ENCODE peak calls at places on chromosomes 1 and 21, in eight cellular contexts. H, V, O, C, Y, R, W and Z are unnamed samples.

GRCh38 chr1:167128261-167129227 is 34.7 kb downstream of the STYXL2 start:
- DNase-seq in C (peak), Y (no peak), W (no peak), O (no peak), H (no peak), V (no peak), R (no peak), Z (no peak)

GRCh38 chr1:172670316-172670715 is 11.4 kb downstream of the FASLG start:
- DNase-seq in R (no peak), H (no peak), Y (no peak), C (no peak), W (no peak), V (no peak), O (no peak), Z (no peak)

GRCh38 chr1:231172411-231172810 is 10.6 kb downstream of the TRIM67 start:
- DNase-seq in R (no peak), V (no peak), H (no peak), O (no peak), C (no peak), Y (no peak), W (no peak), Z (no peak)

GRCh38 chr1:246689409-246689997 is 34.7 kb upstream of the SCCPDH start:
- DNase-seq in V (peak), O (peak), W (peak), C (peak), R (peak), Y (peak), H (peak), Z (peak)

GRCh38 chr21:18164933-18165332 is 79.7 kb upstream of the CHODL start:
- DNase-seq in V (no peak), Y (no peak), O (no peak), W (peak), C (no peak), H (no peak), R (no peak), Z (no peak)

GRCh38 chr1:32612189-32612881 is 38.0 kb downstream of the ZBTB8OS start:
- DNase-seq in O (peak), Y (peak), V (peak), C (no peak), H (peak), R (peak), W (peak), Z (no peak)

GRCh38 chr1:46367072-46367471 is 26.5 kb downstream of the NSUN4 start:
- DNase-seq in W (no peak), H (no peak), Y (no peak), O (no peak), C (no peak), R (no peak), V (no peak), Z (no peak)

GRCh38 chr1:211606327-211606913 is 27.5 kb upstream of the SLC30A1 start:
- DNase-seq in O (no peak), H (peak), W (no peak), V (no peak), R (no peak), C (peak), Y (no peak), Z (no peak)

GRCh38 chr1:192878249-192878648 is 69.4 kb downstream of the RGS2 start:
- DNase-seq in R (peak), O (no peak), Y (no peak), H (no peak), C (no peak), W (no peak), V (no peak), Z (no peak)

GRCh38 chr1:48661726-48662483 is 114.8 kb downstream of the BEND5 start:
- DNase-seq in R (no peak), W (no peak), H (no peak), C (no peak), V (no peak), O (no peak), Y (no peak), Z (no peak)

GRCh38 chr1:27525296-27526271 is 35.6 kb upstream of the WASF2 start:
- DNase-seq in R (peak), W (peak), Y (no peak), O (peak), C (peak), V (no peak), H (peak), Z (peak)

GRCh38 chr1:164713446-164714204 is 154.6 kb downstream of the PBX1 start:
- DNase-seq in Y (no peak), H (no peak), R (peak), V (no peak), W (no peak), O (no peak), C (no peak), Z (no peak)

GRCh38 chr1:90763930-90764329 is 46.8 kb upstream of the BARHL2 start:
- DNase-seq in V (no peak), R (no peak), H (no peak), W (no peak), O (no peak), C (no peak), Y (no peak), Z (no peak)

GRCh38 chr1:67626495-67627235 is 58.3 kb upstream of the GADD45A start:
- DNase-seq in Y (no peak), W (no peak), C (no peak), H (no peak), V (no peak), O (no peak), R (peak), Z (no peak)

GRCh38 chr1:162977944-162978568 is 91.1 kb upstream of the RGS4 start:
- DNase-seq in R (no peak), C (no peak), V (peak), H (no peak), W (peak), O (no peak), Y (no peak), Z (no peak)
- H2AFZ ChIP-seq in R (no peak), C (no peak), V (no peak), H (no peak), W (peak), O (no peak), Y (no peak), Z (no peak)

GRCh38 chr1:51313961-51314777 is 16.2 kb downstream of the TTC39A start:
- DNase-seq in Y (no peak), H (no peak), O (no peak), V (no peak), W (no peak), R (peak), C (no peak), Z (no peak)
- H3K4me2 ChIP-seq in Y (no peak), H (no peak), O (no peak), V (peak), W (no peak), R (peak), C (no peak), Z (no peak)

GRCh38 chr1:201945863-201946223 is 505 bp downstream of the LMOD1 start:
- DNase-seq in R (no peak), V (no peak), W (no peak), C (no peak), Y (no peak), O (no peak), H (no peak), Z (no peak)
- H2AFZ ChIP-seq in R (peak), V (peak), W (peak), C (peak), Y (peak), O (no peak), H (peak), Z (no peak)

DNA sequence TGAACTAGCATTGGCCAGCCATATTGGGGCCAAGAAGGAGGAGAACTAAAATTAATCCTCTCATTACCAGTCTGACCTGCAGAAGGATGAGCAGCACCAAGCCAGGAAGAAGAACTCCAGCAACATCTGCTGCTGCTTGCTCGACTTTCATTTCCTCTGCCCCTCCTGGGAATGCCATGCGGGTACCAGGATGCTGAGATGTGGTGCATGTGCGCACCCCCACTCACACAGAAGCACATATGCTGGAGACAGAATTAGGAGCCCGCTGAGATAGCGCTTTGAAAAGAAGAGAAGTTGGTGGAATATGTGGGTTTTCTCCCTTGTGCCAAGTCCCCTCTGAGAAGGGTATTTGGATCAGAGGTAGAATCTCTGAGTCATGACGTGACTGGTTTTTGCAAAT is 70.4 kb downstream of the PLXNA2 start:
- DNase-seq in R (no peak), Y (no peak), O (no peak), W (no peak), V (no peak), H (no peak), C (no peak), Z (no peak)
- H3K4me2 ChIP-seq in R (no peak), Y (no peak), O (no peak), W (no peak), V (peak), H (no peak), C (no peak), Z (no peak)

GRCh38 chr1:94416901-94417701 is 1.1 kb upstream of the ABCD3 start:
- DNase-seq in C (no peak), H (peak), R (peak), O (no peak), V (no peak), W (peak), Y (no peak), Z (peak)
- H2AFZ ChIP-seq in C (peak), H (peak), R (peak), O (no peak), V (peak), W (peak), Y (peak), Z (peak)

GRCh38 chr1:177173976-177174375 is 3.2 kb downstream of the BRINP2 start:
- DNase-seq in Y (no peak), V (no peak), R (no peak), W (no peak), C (no peak), H (no peak), O (no peak), Z (no peak)

GRCh38 chr1:177172331-177172730 is 1.6 kb downstream of the BRINP2 start:
- DNase-seq in V (peak), O (no peak), R (no peak), H (no peak), W (no peak), C (no peak), Y (no peak), Z (no peak)

GRCh38 chr1:177171536-177172123 is 872 bp downstream of the BRINP2 start:
- DNase-seq in C (no peak), R (no peak), H (no peak), Y (no peak), V (no peak), O (no peak), W (no peak), Z (no peak)

GRCh38 chr1:177172866-177173265 is 2.1 kb downstream of the BRINP2 start:
- DNase-seq in H (no peak), V (no peak), R (no peak), Y (no peak), O (no peak), W (no peak), C (no peak), Z (no peak)

DNA sequence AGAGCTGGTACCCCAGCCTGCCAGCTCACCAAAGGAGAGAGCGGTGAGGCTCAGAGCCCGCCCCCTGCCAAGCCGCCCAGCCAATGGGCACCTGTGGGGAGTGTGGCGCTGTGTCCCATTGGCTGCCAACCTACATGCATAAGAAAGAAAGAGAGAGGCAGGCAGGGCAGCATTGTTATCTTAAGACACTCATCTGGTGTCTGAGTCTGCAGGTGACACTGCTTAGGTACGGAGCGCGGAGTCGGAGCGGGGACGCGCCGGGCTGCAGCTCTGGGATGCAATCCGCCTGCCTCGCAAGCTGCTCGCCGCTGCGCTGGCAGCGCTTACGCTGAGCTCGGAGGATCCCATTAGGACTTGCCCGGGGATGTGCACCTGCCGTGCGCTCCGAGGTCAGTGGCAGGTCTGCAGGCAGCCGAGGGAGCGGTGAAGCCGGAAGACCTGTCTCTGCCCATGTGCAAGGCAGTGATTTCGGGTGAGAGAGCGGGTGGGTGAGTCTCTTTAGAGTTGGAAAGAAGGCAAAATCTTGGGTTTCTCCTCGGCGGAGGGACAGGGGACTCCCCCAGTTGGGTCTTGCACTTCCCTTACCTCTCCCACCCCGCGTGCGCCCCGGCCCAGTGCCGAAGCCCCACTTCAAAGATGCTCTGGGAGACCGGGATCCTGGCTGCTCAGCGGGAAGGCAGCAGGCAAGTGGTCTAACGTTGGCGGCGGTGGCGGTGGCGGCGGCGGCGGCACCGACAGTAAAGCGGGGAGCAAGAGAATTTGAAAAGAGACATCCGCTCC is at the start of gene BRINP2:
- DNase-seq in O (peak), R (peak), Y (peak), V (peak), W (peak), C (peak), H (no peak), Z (no peak)
- H3K4me2 ChIP-seq in O (peak), R (peak), Y (peak), V (peak), W (peak), C (no peak), H (no peak), Z (no peak)

DNA sequence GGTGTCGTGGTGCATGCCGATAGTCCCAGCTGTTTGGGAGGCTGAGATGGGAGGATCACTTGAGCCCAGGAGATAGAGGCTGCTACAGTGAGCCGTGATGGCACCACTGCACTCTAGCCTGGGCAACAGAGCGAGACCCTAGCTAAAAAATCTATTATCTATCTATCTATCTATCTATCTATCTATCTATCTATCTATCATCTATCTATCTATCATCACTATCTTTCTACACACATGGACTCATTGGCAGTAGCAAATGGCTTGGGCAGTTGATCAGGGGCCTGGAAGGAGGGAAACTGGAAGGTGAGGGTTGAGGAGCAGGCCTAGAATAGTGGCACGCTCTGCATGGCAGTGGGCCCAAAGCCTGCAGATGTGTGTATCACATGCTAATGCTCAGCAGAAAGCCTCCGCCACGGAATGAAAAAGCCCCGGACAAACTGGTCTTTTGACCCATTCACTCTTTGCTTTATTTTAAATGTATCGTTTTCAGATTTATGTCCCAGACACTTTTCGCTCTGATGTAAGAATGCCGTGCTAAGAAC is 7.3 kb upstream of the HUNK start:
- DNase-seq in R (no peak), Y (no peak), W (no peak), O (no peak), V (no peak), C (no peak), H (no peak), Z (no peak)
- H2AFZ ChIP-seq in R (no peak), Y (peak), W (peak), O (no peak), V (no peak), C (no peak), H (no peak), Z (no peak)

GRCh38 chr1:202807926-202808757 is at the start of gene KDM5B:
- DNase-seq in W (peak), V (peak), O (peak), C (no peak), R (peak), H (peak), Y (peak), Z (no peak)

GRCh38 chr1:202807367-202807925 is 775 bp downstream of the KDM5B start:
- DNase-seq in Y (no peak), V (peak), W (peak), H (peak), O (no peak), C (no peak), R (peak), Z (no peak)

GRCh38 chr1:202805886-202806511 is 2.2 kb downstream of the KDM5B start:
- DNase-seq in W (no peak), H (no peak), Y (no peak), R (peak), O (no peak), C (no peak), V (no peak), Z (no peak)

GRCh38 chr1:202809597-202810159 is 1.1 kb upstream of the PCAT6 start:
- DNase-seq in Y (no peak), V (no peak), W (peak), O (no peak), C (no peak), H (no peak), R (no peak), Z (no peak)

DNA sequence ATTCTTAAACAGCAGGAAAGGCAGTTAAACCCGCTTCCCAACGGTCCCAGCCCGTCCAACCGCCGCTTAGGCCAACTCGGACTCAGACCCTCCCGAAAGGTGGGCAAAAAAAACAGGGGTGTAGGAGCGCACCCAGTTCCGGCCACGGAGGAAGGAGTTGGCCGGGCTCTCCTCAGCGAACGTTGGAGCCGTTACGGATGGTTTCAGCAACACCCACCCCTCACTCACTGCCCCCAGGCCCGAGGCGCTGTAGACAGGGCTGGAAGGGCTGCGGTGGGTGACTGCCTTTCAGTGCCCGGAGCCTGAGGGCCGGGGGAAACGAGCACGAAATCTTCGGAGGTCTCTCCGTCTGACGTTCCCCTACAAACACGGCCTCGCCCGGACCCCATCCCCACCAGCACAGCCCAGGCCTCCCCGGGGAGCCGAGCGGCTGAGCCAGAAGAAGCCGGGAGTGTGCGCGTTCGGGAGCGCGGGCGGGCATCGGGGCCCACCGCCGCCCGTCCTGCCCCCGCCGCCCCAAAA is 1.3 kb downstream of the KDM5B start:
- DNase-seq in V (no peak), R (no peak), Y (no peak), H (no peak), O (no peak), W (peak), C (no peak), Z (no peak)
- H3K4me2 ChIP-seq in V (peak), R (peak), Y (peak), H (peak), O (peak), W (peak), C (no peak), Z (no peak)

GRCh38 chr1:199221371-199222150 is 582.7 kb downstream of the PTPRC start:
- DNase-seq in R (no peak), H (no peak), Y (no peak), C (peak), O (no peak), V (no peak), W (no peak), Z (peak)

GRCh38 chr1:199223936-199224335 is 585.1 kb downstream of the PTPRC start:
- DNase-seq in C (no peak), H (no peak), W (no peak), R (peak), V (no peak), Y (no peak), O (no peak), Z (no peak)

GRCh38 chr1:199226163-199226562 is 587.3 kb downstream of the PTPRC start:
- DNase-seq in R (peak), V (no peak), H (no peak), O (no peak), C (no peak), W (no peak), Y (no peak), Z (no peak)
- H2AFZ ChIP-seq in R (no peak), V (peak), H (no peak), O (no peak), C (no peak), W (no peak), Y (no peak), Z (no peak)

GRCh38 chr1:185441608-185442007 is 124.6 kb upstream of the IVNS1ABP start:
- DNase-seq in H (no peak), R (peak), V (no peak), Y (no peak), C (no peak), O (no peak), W (no peak), Z (no peak)
- H3K4me2 ChIP-seq in H (no peak), R (no peak), V (no peak), Y (no peak), C (no peak), O (no peak), W (no peak), Z (no peak)